ENCODE peak calls at places on chromosomes 4 and X, in four cellular contexts. One of them, this sample, is unnamed.

GRCh38 chrX:19673334-19674040 is 158.2 kb upstream of the MAP3K15 start:
- DNase-seq in GM23248: peak; percentile 94
- DNase-seq in effector memory CD4-positive, alpha-beta T cell: no peak
- DNase-seq in thoracic aorta: peak; percentile 4
- DNase-seq in this sample: no peak

GRCh38 chr4:38889143-38889542 is 21.5 kb downstream of the FAM114A1 start:
- DNase-seq in GM23248: peak; percentile 88
- DNase-seq in effector memory CD4-positive, alpha-beta T cell: no peak
- DNase-seq in thoracic aorta: no peak
- DNase-seq in this sample: peak; percentile 75

GRCh38 chr4:180106997-180107396 is 2136.2 kb upstream of the TENM3 start:
- DNase-seq in GM23248: no peak
- DNase-seq in effector memory CD4-positive, alpha-beta T cell: no peak
- DNase-seq in thoracic aorta: no peak
- DNase-seq in this sample: no peak

GRCh38 chr4:15400911-15401671 is 26.7 kb upstream of the C1QTNF7 start:
- DNase-seq in GM23248: peak; percentile 90
- DNase-seq in effector memory CD4-positive, alpha-beta T cell: no peak
- DNase-seq in thoracic aorta: peak; percentile 61
- DNase-seq in this sample: peak; percentile 11

GRCh38 chrX:110015027-110015426 is 12.1 kb downstream of the TMEM164 start:
- DNase-seq in GM23248: no peak
- DNase-seq in effector memory CD4-positive, alpha-beta T cell: no peak
- DNase-seq in thoracic aorta: no peak
- DNase-seq in this sample: no peak

GRCh38 chr4:2364654-2365053 is 53.8 kb downstream of the ZFYVE28 start:
- DNase-seq in GM23248: peak; percentile 92
- DNase-seq in effector memory CD4-positive, alpha-beta T cell: peak; percentile 40
- DNase-seq in thoracic aorta: no peak
- DNase-seq in this sample: peak; percentile 57

GRCh38 chrX:109830704-109831206 is 97.7 kb upstream of the ACSL4 start:
- DNase-seq in GM23248: peak; percentile 53
- DNase-seq in effector memory CD4-positive, alpha-beta T cell: no peak
- DNase-seq in thoracic aorta: no peak
- DNase-seq in this sample: no peak

GRCh38 chr4:22474636-22475310 is 41.1 kb downstream of the ADGRA3 start:
- DNase-seq in GM23248: peak; percentile 27
- DNase-seq in effector memory CD4-positive, alpha-beta T cell: no peak
- DNase-seq in thoracic aorta: no peak
- DNase-seq in this sample: no peak

GRCh38 chrX:21132686-21133393 is 241.4 kb upstream of the CNKSR2 start:
- DNase-seq in GM23248: no peak
- DNase-seq in effector memory CD4-positive, alpha-beta T cell: no peak
- DNase-seq in thoracic aorta: no peak
- DNase-seq in this sample: no peak

GRCh38 chrX:129637217-129638109 is 17.3 kb downstream of the APLN start:
- DNase-seq in GM23248: peak; percentile 59
- DNase-seq in effector memory CD4-positive, alpha-beta T cell: peak; percentile 51
- DNase-seq in thoracic aorta: no peak
- DNase-seq in this sample: peak; percentile 48

GRCh38 chr4:102640669-102641068 is 120.1 kb downstream of the MANBA start:
- DNase-seq in GM23248: peak; percentile 57
- DNase-seq in effector memory CD4-positive, alpha-beta T cell: no peak
- DNase-seq in thoracic aorta: no peak
- DNase-seq in this sample: no peak

GRCh38 chr4:152983774-152984411 is 47.8 kb downstream of the FHDC1 start:
- DNase-seq in GM23248: peak; percentile 66
- DNase-seq in effector memory CD4-positive, alpha-beta T cell: no peak
- DNase-seq in thoracic aorta: no peak
- DNase-seq in this sample: no peak

GRCh38 chrX:103722505-103722904 is 11.8 kb downstream of the TMEM31 start:
- DNase-seq in GM23248: peak; percentile 64
- DNase-seq in effector memory CD4-positive, alpha-beta T cell: no peak
- DNase-seq in thoracic aorta: no peak
- DNase-seq in this sample: no peak

GRCh38 chrX:82813671-82814078 is 694.4 kb upstream of the POU3F4 start:
- DNase-seq in GM23248: peak; percentile 36
- DNase-seq in effector memory CD4-positive, alpha-beta T cell: no peak
- DNase-seq in thoracic aorta: no peak
- DNase-seq in this sample: no peak

GRCh38 chrX:19334945-19335626 is 8.6 kb upstream of the PDHA1 start:
- DNase-seq in GM23248: no peak
- DNase-seq in effector memory CD4-positive, alpha-beta T cell: no peak
- DNase-seq in thoracic aorta: no peak
- DNase-seq in this sample: no peak

GRCh38 chrX:152220612-152221011 is 82.2 kb upstream of the MAGEA10 start:
- DNase-seq in GM23248: peak; percentile 20
- DNase-seq in effector memory CD4-positive, alpha-beta T cell: no peak
- DNase-seq in thoracic aorta: no peak
- DNase-seq in this sample: no peak

GRCh38 chr4:137125011-137125410 is 407.3 kb downstream of the PCDH18 start:
- DNase-seq in GM23248: peak; percentile 78
- DNase-seq in effector memory CD4-positive, alpha-beta T cell: no peak
- DNase-seq in thoracic aorta: no peak
- DNase-seq in this sample: no peak

GRCh38 chrX:13816899-13817298 is at the start of gene GPM6B:
- DNase-seq in GM23248: no peak
- DNase-seq in effector memory CD4-positive, alpha-beta T cell: no peak
- DNase-seq in thoracic aorta: no peak
- DNase-seq in this sample: no peak

DNA sequence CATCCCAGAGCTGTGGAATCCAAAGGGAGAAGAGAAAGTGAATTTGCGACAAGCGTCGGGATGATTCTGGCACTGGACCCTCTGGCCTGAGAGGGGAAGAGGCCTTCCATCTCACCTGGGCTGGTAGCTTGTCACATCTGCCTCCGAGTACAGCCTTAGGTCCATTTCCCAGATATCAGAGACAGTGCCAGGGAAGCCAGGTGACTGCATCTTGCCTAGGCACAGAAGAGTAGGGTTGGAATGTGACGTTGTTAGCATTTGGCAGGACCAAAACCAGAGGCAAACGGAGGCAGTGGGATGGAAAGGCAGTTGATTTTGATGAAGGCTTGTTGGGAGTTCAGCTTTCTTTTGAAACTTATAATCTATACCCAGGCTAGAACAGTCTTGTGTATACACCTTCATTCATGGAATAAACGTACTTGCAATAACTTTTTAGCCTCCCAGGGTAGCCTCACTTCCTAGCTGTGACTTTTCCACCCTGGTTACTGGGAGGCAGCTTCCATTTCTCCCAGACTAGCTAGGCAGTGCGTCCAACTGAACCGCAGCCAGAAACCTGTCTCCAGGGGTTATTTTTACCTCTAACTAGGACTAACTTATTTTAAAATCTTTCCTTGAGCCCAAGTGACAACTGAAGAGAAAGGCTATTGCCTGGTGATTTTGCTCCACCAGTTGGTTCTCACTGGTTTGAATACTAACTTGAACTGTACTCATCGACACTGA is 5.9 kb downstream of the SOD3 start:
- DNase-seq in GM23248: no peak
- DNase-seq in effector memory CD4-positive, alpha-beta T cell: no peak
- DNase-seq in thoracic aorta: no peak
- DNase-seq in this sample: no peak
- H3K4me1 ChIP-seq in GM23248: no peaks in the 10 kb centered on the region
- H3K4me1 ChIP-seq in effector memory CD4-positive, alpha-beta T cell: no peaks in the 10 kb centered on the region
- H3K4me1 ChIP-seq in thoracic aorta: peaks cover 37% of the 10 kb centered on the region
- H3K4me1 ChIP-seq in this sample: no peaks in the 10 kb centered on the region

DNA sequence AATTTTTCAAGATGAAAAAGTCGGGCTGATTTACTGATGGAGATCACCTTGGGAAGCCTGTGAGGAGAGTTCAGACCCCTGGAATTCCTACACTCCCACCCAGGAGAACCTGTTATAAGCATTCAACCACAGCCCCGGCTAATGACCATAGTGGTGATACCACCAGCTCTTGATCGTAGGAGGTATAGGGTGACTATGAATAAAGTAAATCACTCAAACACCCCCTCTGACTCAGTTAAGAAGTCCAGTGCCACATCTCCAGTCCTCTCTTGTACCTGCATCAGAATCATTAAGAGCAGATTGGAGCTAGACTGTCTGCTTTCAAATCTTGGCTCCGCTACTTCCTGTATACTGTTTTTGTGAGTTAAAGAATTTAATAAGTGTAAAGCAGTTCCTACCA is 565.0 kb upstream of the DIPK2B start:
- DNase-seq in GM23248: peak; percentile 39
- DNase-seq in effector memory CD4-positive, alpha-beta T cell: no peak
- DNase-seq in thoracic aorta: no peak
- DNase-seq in this sample: no peak
- H3K4me3 ChIP-seq in GM23248: peak overlapping the region; percentile 90
- H3K4me3 ChIP-seq in effector memory CD4-positive, alpha-beta T cell: no peak overlapping the region
- H3K4me3 ChIP-seq in thoracic aorta: no peak overlapping the region
- H3K4me3 ChIP-seq in this sample: peak overlapping the region; percentile 95

GRCh38 chr4:84496356-84497219 is 2.5 kb downstream of the NKX6-1 start:
- DNase-seq in GM23248: no peak
- DNase-seq in effector memory CD4-positive, alpha-beta T cell: no peak
- DNase-seq in thoracic aorta: no peak
- DNase-seq in this sample: no peak

GRCh38 chr4:84497220-84497834 is 1.8 kb downstream of the NKX6-1 start:
- DNase-seq in GM23248: peak; percentile 40
- DNase-seq in effector memory CD4-positive, alpha-beta T cell: no peak
- DNase-seq in thoracic aorta: no peak
- DNase-seq in this sample: no peak

GRCh38 chr4:84497835-84498202 is 1.3 kb downstream of the NKX6-1 start:
- DNase-seq in GM23248: no peak
- DNase-seq in effector memory CD4-positive, alpha-beta T cell: no peak
- DNase-seq in thoracic aorta: no peak
- DNase-seq in this sample: no peak

GRCh38 chr4:84494518-84494917 is 4.6 kb downstream of the NKX6-1 start:
- DNase-seq in GM23248: no peak
- DNase-seq in effector memory CD4-positive, alpha-beta T cell: no peak
- DNase-seq in thoracic aorta: no peak
- DNase-seq in this sample: no peak

GRCh38 chr4:84495448-84496221 is 3.5 kb downstream of the NKX6-1 start:
- DNase-seq in GM23248: no peak
- DNase-seq in effector memory CD4-positive, alpha-beta T cell: no peak
- DNase-seq in thoracic aorta: no peak
- DNase-seq in this sample: no peak
- H3K27me3 ChIP-seq in GM23248: peaks cover 97% of the 10 kb centered on the region
- H3K27me3 ChIP-seq in effector memory CD4-positive, alpha-beta T cell: peaks cover 84% of the 10 kb centered on the region
- H3K27me3 ChIP-seq in thoracic aorta: peaks cover 27% of the 10 kb centered on the region
- H3K27me3 ChIP-seq in this sample: peaks cover 29% of the 10 kb centered on the region

GRCh38 chr4:42637861-42638260 is 19.0 kb downstream of the ATP8A1 start:
- DNase-seq in GM23248: no peak
- DNase-seq in effector memory CD4-positive, alpha-beta T cell: no peak
- DNase-seq in thoracic aorta: no peak
- DNase-seq in this sample: no peak

GRCh38 chr4:42638993-42639392 is 17.9 kb downstream of the ATP8A1 start:
- DNase-seq in GM23248: no peak
- DNase-seq in effector memory CD4-positive, alpha-beta T cell: no peak
- DNase-seq in thoracic aorta: no peak
- DNase-seq in this sample: no peak

GRCh38 chr4:42636591-42636990 is 20.3 kb downstream of the ATP8A1 start:
- DNase-seq in GM23248: no peak
- DNase-seq in effector memory CD4-positive, alpha-beta T cell: no peak
- DNase-seq in thoracic aorta: no peak
- DNase-seq in this sample: no peak

GRCh38 chr4:42638276-42638675 is 18.6 kb downstream of the ATP8A1 start:
- DNase-seq in GM23248: no peak
- DNase-seq in effector memory CD4-positive, alpha-beta T cell: no peak
- DNase-seq in thoracic aorta: no peak
- DNase-seq in this sample: no peak

DNA sequence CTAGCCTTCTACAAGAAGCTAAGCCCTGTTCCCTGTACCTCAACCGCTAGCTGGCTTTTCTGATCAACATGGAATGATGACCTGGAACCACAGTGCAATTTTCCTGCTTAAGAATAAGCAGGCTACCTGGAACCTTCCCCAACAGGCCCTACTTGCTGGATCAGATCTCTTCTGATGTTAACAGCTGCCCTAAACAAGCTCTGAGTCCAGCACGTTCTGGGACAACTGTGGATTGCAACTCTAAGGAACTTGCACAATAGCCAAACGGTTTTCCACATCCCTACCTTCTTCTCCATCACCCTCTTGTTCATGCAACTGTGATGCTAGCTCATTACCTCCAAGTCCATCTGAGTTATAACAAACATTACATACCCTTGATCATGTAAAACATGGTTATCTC is 19.8 kb downstream of the ATP8A1 start:
- DNase-seq in GM23248: no peak
- DNase-seq in effector memory CD4-positive, alpha-beta T cell: no peak
- DNase-seq in thoracic aorta: no peak
- DNase-seq in this sample: no peak
- H3K4me1 ChIP-seq in GM23248: no peaks in the 10 kb centered on the region
- H3K4me1 ChIP-seq in effector memory CD4-positive, alpha-beta T cell: no peaks in the 10 kb centered on the region
- H3K4me1 ChIP-seq in thoracic aorta: no peaks in the 10 kb centered on the region
- H3K4me1 ChIP-seq in this sample: peaks cover 37% of the 10 kb centered on the region

GRCh38 chr4:168815373-168816345 is 194.4 kb downstream of the CBR4 start:
- DNase-seq in GM23248: no peak
- DNase-seq in effector memory CD4-positive, alpha-beta T cell: no peak
- DNase-seq in thoracic aorta: no peak
- DNase-seq in this sample: no peak
- H3K4me3 ChIP-seq in GM23248: no peak overlapping the region
- H3K4me3 ChIP-seq in effector memory CD4-positive, alpha-beta T cell: no peak overlapping the region
- H3K4me3 ChIP-seq in thoracic aorta: peak overlapping the region; percentile 65
- H3K4me3 ChIP-seq in this sample: no peak overlapping the region

DNA sequence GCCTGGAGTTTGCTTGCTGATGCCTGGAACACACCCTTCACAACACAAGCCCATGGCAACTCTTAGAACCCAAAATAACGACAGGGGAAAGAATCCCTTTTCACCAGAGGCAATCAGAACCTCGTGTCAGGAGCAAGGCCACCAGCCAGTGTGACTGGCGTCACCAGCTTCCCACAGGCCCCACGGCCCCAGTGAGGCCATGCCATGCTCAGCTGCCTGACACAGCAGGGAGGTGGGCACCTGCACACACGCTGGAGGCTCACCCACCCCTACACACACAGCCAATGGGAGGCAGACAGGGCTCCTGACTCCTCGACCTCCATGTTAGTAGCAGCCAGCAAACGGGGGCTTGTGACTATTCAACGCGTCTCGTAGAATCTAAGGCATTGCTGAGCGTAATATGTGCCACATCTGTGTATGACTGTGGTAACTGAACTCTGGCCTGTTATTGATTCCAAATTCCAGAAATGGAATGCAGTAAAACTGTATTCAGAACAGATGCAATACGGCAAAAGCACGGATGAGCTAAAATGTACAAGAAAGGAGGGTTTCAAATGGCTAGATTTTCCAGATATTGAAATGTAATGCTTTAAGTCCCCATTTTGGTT is 28.5 kb downstream of the RNF212 start:
- DNase-seq in GM23248: no peak
- DNase-seq in effector memory CD4-positive, alpha-beta T cell: no peak
- DNase-seq in thoracic aorta: no peak
- DNase-seq in this sample: no peak
- H3K27me3 ChIP-seq in GM23248: peaks cover 7% of the 10 kb centered on the region
- H3K27me3 ChIP-seq in effector memory CD4-positive, alpha-beta T cell: no peaks in the 10 kb centered on the region
- H3K27me3 ChIP-seq in thoracic aorta: no peaks in the 10 kb centered on the region
- H3K27me3 ChIP-seq in this sample: no peaks in the 10 kb centered on the region

DNA sequence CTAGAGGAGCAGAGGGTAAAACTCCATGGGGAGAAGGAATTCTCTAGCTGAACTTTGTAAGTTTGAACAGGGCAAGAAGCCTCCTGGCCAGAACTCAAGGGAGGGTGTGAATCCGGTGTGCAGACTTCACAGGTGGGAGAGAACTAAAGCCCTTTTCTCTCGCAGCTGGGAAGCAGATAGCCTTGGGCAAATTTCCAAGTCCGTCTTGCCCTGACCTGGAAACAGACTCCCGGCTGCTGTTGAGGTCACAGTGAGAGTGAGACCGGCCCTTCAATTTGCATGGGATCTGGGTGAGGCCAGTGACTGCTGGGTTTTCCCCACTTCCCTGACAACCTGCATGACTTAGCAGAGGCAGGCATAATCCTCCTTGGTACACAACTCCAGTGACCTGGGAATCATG is 94.5 kb upstream of the ZNF827 start:
- DNase-seq in GM23248: no peak
- DNase-seq in effector memory CD4-positive, alpha-beta T cell: no peak
- DNase-seq in thoracic aorta: no peak
- DNase-seq in this sample: no peak
- H3K4me1 ChIP-seq in GM23248: no peaks in the 10 kb centered on the region
- H3K4me1 ChIP-seq in effector memory CD4-positive, alpha-beta T cell: no peaks in the 10 kb centered on the region
- H3K4me1 ChIP-seq in thoracic aorta: no peaks in the 10 kb centered on the region
- H3K4me1 ChIP-seq in this sample: no peaks in the 10 kb centered on the region

This sample was measured in CD4-positive, CD25-positive, alpha-beta regulatory T cell.